ENCODE peak calls at places on chromosomes 7 and 10, in six cellular contexts. One of them, this sample, is unnamed.

GRCh38 chr10:8544057-8544380 is 489.5 kb downstream of the GATA3 start:
- DNase-seq in body of pancreas: no peak
- DNase-seq in cardiac muscle cell: no peak
- DNase-seq in uterus: no peak
- DNase-seq in suprapubic skin: no peak
- DNase-seq in left ventricle myocardium inferior: no peak
- DNase-seq in this sample: peak; percentile 35

GRCh38 chr10:82378146-82378545 is 503.2 kb downstream of the NRG3 start:
- DNase-seq in body of pancreas: peak; percentile 63
- DNase-seq in cardiac muscle cell: peak; percentile 67
- DNase-seq in uterus: peak; percentile 29
- DNase-seq in suprapubic skin: no peak
- DNase-seq in left ventricle myocardium inferior: no peak
- DNase-seq in this sample: peak; percentile 56

GRCh38 chr10:58384095-58384494 is 1.1 kb upstream of the TFAM start:
- DNase-seq in body of pancreas: no peak
- DNase-seq in cardiac muscle cell: no peak
- DNase-seq in uterus: no peak
- DNase-seq in suprapubic skin: no peak
- DNase-seq in left ventricle myocardium inferior: no peak
- DNase-seq in this sample: no peak

GRCh38 chr7:45178241-45179225 is 20.9 kb downstream of the RAMP3 start:
- DNase-seq in body of pancreas: no peak
- DNase-seq in cardiac muscle cell: no peak
- DNase-seq in uterus: no peak
- DNase-seq in suprapubic skin: peak; percentile 38
- DNase-seq in left ventricle myocardium inferior: no peak
- DNase-seq in this sample: no peak

GRCh38 chr7:132866551-132866950 is 215.3 kb downstream of the CHCHD3 start:
- DNase-seq in body of pancreas: no peak
- DNase-seq in cardiac muscle cell: no peak
- DNase-seq in uterus: no peak
- DNase-seq in suprapubic skin: no peak
- DNase-seq in left ventricle myocardium inferior: no peak
- DNase-seq in this sample: no peak

GRCh38 chr10:72316748-72317435 is 37.8 kb downstream of the DNAJB12 start:
- DNase-seq in body of pancreas: peak; percentile 78
- DNase-seq in cardiac muscle cell: no peak
- DNase-seq in uterus: no peak
- DNase-seq in suprapubic skin: no peak
- DNase-seq in left ventricle myocardium inferior: peak; percentile 73
- DNase-seq in this sample: no peak

GRCh38 chr7:128919881-128920789 is 9.6 kb upstream of the KCP start:
- DNase-seq in body of pancreas: no peak
- DNase-seq in cardiac muscle cell: no peak
- DNase-seq in uterus: no peak
- DNase-seq in suprapubic skin: no peak
- DNase-seq in left ventricle myocardium inferior: no peak
- DNase-seq in this sample: no peak

GRCh38 chr10:69891057-69891617 is 89.4 kb downstream of the COL13A1 start:
- DNase-seq in body of pancreas: no peak
- DNase-seq in cardiac muscle cell: no peak
- DNase-seq in uterus: no peak
- DNase-seq in suprapubic skin: no peak
- DNase-seq in left ventricle myocardium inferior: no peak
- DNase-seq in this sample: no peak

GRCh38 chr7:121126801-121127534 is 138.5 kb downstream of the CPED1 start:
- DNase-seq in body of pancreas: no peak
- DNase-seq in cardiac muscle cell: no peak
- DNase-seq in uterus: no peak
- DNase-seq in suprapubic skin: no peak
- DNase-seq in left ventricle myocardium inferior: no peak
- DNase-seq in this sample: no peak

GRCh38 chr10:114893248-114893647 is 44.7 kb upstream of the TRUB1 start:
- DNase-seq in body of pancreas: no peak
- DNase-seq in cardiac muscle cell: no peak
- DNase-seq in uterus: no peak
- DNase-seq in suprapubic skin: no peak
- DNase-seq in left ventricle myocardium inferior: no peak
- DNase-seq in this sample: no peak

GRCh38 chr7:6413637-6414036 is 34.1 kb downstream of the DAGLB start:
- DNase-seq in body of pancreas: no peak
- DNase-seq in cardiac muscle cell: no peak
- DNase-seq in uterus: no peak
- DNase-seq in suprapubic skin: no peak
- DNase-seq in left ventricle myocardium inferior: no peak
- DNase-seq in this sample: no peak

GRCh38 chr10:80382989-80383388 is 25.4 kb upstream of the PRXL2A start:
- DNase-seq in body of pancreas: peak; percentile 57
- DNase-seq in cardiac muscle cell: peak; percentile 46
- DNase-seq in uterus: peak; percentile 18
- DNase-seq in suprapubic skin: no peak
- DNase-seq in left ventricle myocardium inferior: no peak
- DNase-seq in this sample: no peak

GRCh38 chr7:101664390-101664789 is 35.3 kb upstream of the MYL10 start:
- DNase-seq in body of pancreas: no peak
- DNase-seq in cardiac muscle cell: no peak
- DNase-seq in uterus: no peak
- DNase-seq in suprapubic skin: no peak
- DNase-seq in left ventricle myocardium inferior: no peak
- DNase-seq in this sample: no peak

GRCh38 chr7:128744366-128744905 is 5.3 kb downstream of the CALU start:
- DNase-seq in body of pancreas: no peak
- DNase-seq in cardiac muscle cell: no peak
- DNase-seq in uterus: no peak
- DNase-seq in suprapubic skin: no peak
- DNase-seq in left ventricle myocardium inferior: no peak
- DNase-seq in this sample: no peak

GRCh38 chr7:130139193-130139950 is 65.8 kb downstream of the TMEM209 start:
- DNase-seq in body of pancreas: no peak
- DNase-seq in cardiac muscle cell: no peak
- DNase-seq in uterus: no peak
- DNase-seq in suprapubic skin: no peak
- DNase-seq in left ventricle myocardium inferior: no peak
- DNase-seq in this sample: peak; percentile 77

GRCh38 chr10:96072673-96073072 is 29.3 kb downstream of the CCNJ start:
- DNase-seq in body of pancreas: no peak
- DNase-seq in cardiac muscle cell: no peak
- DNase-seq in uterus: no peak
- DNase-seq in suprapubic skin: no peak
- DNase-seq in left ventricle myocardium inferior: no peak
- DNase-seq in this sample: no peak

GRCh38 chr7:37732253-37732652 is 48.7 kb downstream of the GPR141 start:
- DNase-seq in body of pancreas: peak; percentile 18
- DNase-seq in cardiac muscle cell: peak; percentile 75
- DNase-seq in uterus: peak; percentile 38
- DNase-seq in suprapubic skin: no peak
- DNase-seq in left ventricle myocardium inferior: no peak
- DNase-seq in this sample: peak; percentile 42

GRCh38 chr7:122885583-122886356 is 490 bp downstream of the CADPS2 start:
- DNase-seq in body of pancreas: peak; percentile 41
- DNase-seq in cardiac muscle cell: peak; percentile 63
- DNase-seq in uterus: peak; percentile 41
- DNase-seq in suprapubic skin: peak; percentile 63
- DNase-seq in left ventricle myocardium inferior: peak; percentile 45
- DNase-seq in this sample: peak; percentile 32

GRCh38 chr7:122886357-122887081 is at the start of gene CADPS2:
- DNase-seq in body of pancreas: peak; percentile 93
- DNase-seq in cardiac muscle cell: peak; percentile 85
- DNase-seq in uterus: peak; percentile 89
- DNase-seq in suprapubic skin: peak; percentile 89
- DNase-seq in left ventricle myocardium inferior: peak; percentile 85
- DNase-seq in this sample: peak; percentile 93

GRCh38 chr7:122881324-122881723 is 4.9 kb downstream of the CADPS2 start:
- DNase-seq in body of pancreas: no peak
- DNase-seq in cardiac muscle cell: no peak
- DNase-seq in uterus: no peak
- DNase-seq in suprapubic skin: no peak
- DNase-seq in left ventricle myocardium inferior: no peak
- DNase-seq in this sample: no peak

GRCh38 chr7:122883049-122883670 is 3.1 kb downstream of the CADPS2 start:
- DNase-seq in body of pancreas: no peak
- DNase-seq in cardiac muscle cell: no peak
- DNase-seq in uterus: no peak
- DNase-seq in suprapubic skin: no peak
- DNase-seq in left ventricle myocardium inferior: no peak
- DNase-seq in this sample: no peak

GRCh38 chr7:122884186-122884585 is 2.1 kb downstream of the CADPS2 start:
- DNase-seq in body of pancreas: peak; percentile 20
- DNase-seq in cardiac muscle cell: no peak
- DNase-seq in uterus: no peak
- DNase-seq in suprapubic skin: no peak
- DNase-seq in left ventricle myocardium inferior: no peak
- DNase-seq in this sample: no peak
- H3K27ac ChIP-seq in body of pancreas: peak overlapping the region; percentile 5
- H3K27ac ChIP-seq in cardiac muscle cell: no peak overlapping the region
- H3K27ac ChIP-seq in uterus: peak overlapping the region; percentile 99
- H3K27ac ChIP-seq in suprapubic skin: no peak overlapping the region
- H3K27ac ChIP-seq in left ventricle myocardium inferior: no peak overlapping the region
- H3K27ac ChIP-seq in this sample: no peak overlapping the region

GRCh38 chr7:22581099-22581498 is 81.1 kb upstream of the STEAP1B start:
- DNase-seq in body of pancreas: no peak
- DNase-seq in cardiac muscle cell: no peak
- DNase-seq in uterus: no peak
- DNase-seq in suprapubic skin: no peak
- DNase-seq in left ventricle myocardium inferior: no peak
- DNase-seq in this sample: no peak
- H3K36me3 ChIP-seq in body of pancreas: no peaks in the 10 kb centered on the region
- H3K36me3 ChIP-seq in cardiac muscle cell: no peaks in the 10 kb centered on the region
- H3K36me3 ChIP-seq in uterus: no peaks in the 10 kb centered on the region
- H3K36me3 ChIP-seq in suprapubic skin: no peaks in the 10 kb centered on the region
- H3K36me3 ChIP-seq in left ventricle myocardium inferior: no peaks in the 10 kb centered on the region
- H3K36me3 ChIP-seq in this sample: no peaks in the 10 kb centered on the region

DNA sequence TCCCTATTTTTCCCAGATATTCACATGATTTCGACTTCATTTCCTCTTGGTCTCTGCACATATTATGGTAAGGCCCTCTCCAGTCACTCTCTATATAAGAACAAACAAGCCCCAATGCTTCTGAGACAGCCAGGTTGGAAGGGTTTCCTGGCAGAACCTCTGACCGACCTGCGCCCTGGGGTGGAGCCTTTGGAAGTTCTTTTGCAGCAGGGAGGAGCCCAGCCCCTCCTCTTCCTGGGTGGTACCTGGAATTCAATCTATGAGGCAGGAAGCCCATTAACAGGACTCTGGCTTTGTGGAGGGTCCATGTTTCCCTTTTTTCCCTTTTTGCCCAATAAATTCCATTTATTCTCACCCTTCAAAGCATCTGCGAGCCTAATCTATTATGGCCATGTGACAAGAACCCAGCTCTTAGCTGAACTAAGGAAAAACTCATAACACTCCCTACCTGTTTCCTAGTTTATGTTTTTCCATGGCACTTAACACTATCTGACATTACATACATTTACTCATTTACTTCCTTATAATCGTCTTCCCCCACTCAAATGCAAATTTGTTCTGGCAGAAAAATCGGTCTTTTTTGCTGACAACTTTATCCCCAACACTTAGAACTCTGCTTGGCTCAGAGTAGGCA is 92.5 kb upstream of the FRMD4A start:
- DNase-seq in body of pancreas: peak; percentile 74
- DNase-seq in cardiac muscle cell: no peak
- DNase-seq in uterus: no peak
- DNase-seq in suprapubic skin: no peak
- DNase-seq in left ventricle myocardium inferior: no peak
- DNase-seq in this sample: no peak
- TF ChIP-seq CTCF in body of pancreas: no peak
- TF ChIP-seq CTCF in cardiac muscle cell: no peak
- TF ChIP-seq CTCF in uterus: no peak
- TF ChIP-seq CTCF in suprapubic skin: no peak
- TF ChIP-seq CTCF in left ventricle myocardium inferior: no peak
- TF ChIP-seq CTCF in this sample: no peak

GRCh38 chr10:111078505-111079185 is 1.8 kb downstream of the ADRA2A start:
- DNase-seq in body of pancreas: no peak
- DNase-seq in cardiac muscle cell: no peak
- DNase-seq in uterus: no peak
- DNase-seq in suprapubic skin: no peak
- DNase-seq in left ventricle myocardium inferior: no peak
- DNase-seq in this sample: no peak
- H3K27ac ChIP-seq in body of pancreas: no peak overlapping the region
- H3K27ac ChIP-seq in cardiac muscle cell: no peak overlapping the region
- H3K27ac ChIP-seq in uterus: no peak overlapping the region
- H3K27ac ChIP-seq in suprapubic skin: no peak overlapping the region
- H3K27ac ChIP-seq in left ventricle myocardium inferior: no peak overlapping the region
- H3K27ac ChIP-seq in this sample: no peak overlapping the region

GRCh38 chr10:16594106-16594505 is 72.4 kb upstream of the C1QL3 start:
- DNase-seq in body of pancreas: peak; percentile 17
- DNase-seq in cardiac muscle cell: no peak
- DNase-seq in uterus: no peak
- DNase-seq in suprapubic skin: no peak
- DNase-seq in left ventricle myocardium inferior: no peak
- DNase-seq in this sample: no peak
- H3K36me3 ChIP-seq in body of pancreas: no peaks in the 10 kb centered on the region
- H3K36me3 ChIP-seq in cardiac muscle cell: no peaks in the 10 kb centered on the region
- H3K36me3 ChIP-seq in uterus: no peaks in the 10 kb centered on the region
- H3K36me3 ChIP-seq in suprapubic skin: peaks cover 30% of the 10 kb centered on the region
- H3K36me3 ChIP-seq in left ventricle myocardium inferior: peaks cover 23% of the 10 kb centered on the region
- H3K36me3 ChIP-seq in this sample: peaks cover 9% of the 10 kb centered on the region

GRCh38 chr7:107661081-107661864 is 645 bp downstream of the SLC26A4 start:
- DNase-seq in body of pancreas: peak; percentile 81
- DNase-seq in cardiac muscle cell: peak; percentile 74
- DNase-seq in uterus: peak; percentile 45
- DNase-seq in suprapubic skin: peak; percentile 57
- DNase-seq in left ventricle myocardium inferior: peak; percentile 36
- DNase-seq in this sample: peak; percentile 47
- TF ChIP-seq CTCF in body of pancreas: no peak
- TF ChIP-seq CTCF in cardiac muscle cell: peak; percentile 37
- TF ChIP-seq CTCF in uterus: peak; percentile 21
- TF ChIP-seq CTCF in suprapubic skin: no peak
- TF ChIP-seq CTCF in left ventricle myocardium inferior: peak; percentile 42
- TF ChIP-seq CTCF in this sample: no peak

GRCh38 chr7:18724311-18724710 is 228.8 kb downstream of the HDAC9 start:
- DNase-seq in body of pancreas: no peak
- DNase-seq in cardiac muscle cell: no peak
- DNase-seq in uterus: no peak
- DNase-seq in suprapubic skin: no peak
- DNase-seq in left ventricle myocardium inferior: no peak
- DNase-seq in this sample: no peak

DNA sequence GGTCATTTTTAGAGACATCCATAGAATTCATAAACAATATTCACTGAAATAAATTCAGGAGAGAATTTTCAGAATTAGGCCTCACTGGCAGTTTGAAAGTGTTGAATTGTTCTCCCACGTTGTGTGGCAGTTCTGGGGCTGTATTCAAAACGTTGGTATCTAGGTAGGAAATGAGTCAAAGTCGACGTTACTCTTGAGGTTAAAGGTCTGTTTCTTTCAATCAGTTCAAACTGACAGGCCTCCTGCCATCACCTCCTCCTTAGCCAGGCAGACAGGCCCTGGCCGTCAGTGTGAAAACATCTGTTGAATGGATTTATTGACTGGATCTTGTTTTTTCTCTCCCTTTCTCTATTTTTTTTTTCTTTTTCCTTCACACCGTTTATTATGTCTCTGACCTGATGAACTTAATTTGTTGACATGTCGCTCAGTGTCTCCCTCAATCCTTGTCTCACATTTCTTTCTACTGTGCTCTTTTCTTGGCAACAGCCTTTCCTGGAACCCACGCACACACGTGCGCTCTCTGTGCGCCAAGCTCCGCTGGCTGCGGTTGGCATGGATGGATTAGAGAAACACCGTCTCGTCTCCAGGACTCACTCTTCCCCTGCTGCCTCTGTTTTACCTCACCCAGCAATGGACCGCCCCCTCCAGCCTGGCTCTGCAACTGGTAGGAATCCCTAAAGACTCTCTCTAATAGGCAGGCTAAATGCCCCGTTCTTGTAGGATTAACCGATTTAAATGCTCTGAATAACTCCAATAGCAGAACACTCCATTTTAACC is 231.7 kb downstream of the HDAC9 start:
- DNase-seq in body of pancreas: no peak
- DNase-seq in cardiac muscle cell: no peak
- DNase-seq in uterus: no peak
- DNase-seq in suprapubic skin: no peak
- DNase-seq in left ventricle myocardium inferior: no peak
- DNase-seq in this sample: no peak
- H3K27ac ChIP-seq in body of pancreas: no peak overlapping the region
- H3K27ac ChIP-seq in cardiac muscle cell: no peak overlapping the region
- H3K27ac ChIP-seq in uterus: no peak overlapping the region
- H3K27ac ChIP-seq in suprapubic skin: no peak overlapping the region
- H3K27ac ChIP-seq in left ventricle myocardium inferior: no peak overlapping the region
- H3K27ac ChIP-seq in this sample: no peak overlapping the region

This sample was measured in lung.